ENCODE peak calls at places on chromosomes 12 and 14, in nine cellular contexts. D is endothelial cell of umbilical vein, I is breast epithelium, G is HCT116, U is transverse colon, T is SK-N-SH, Q is suprapubic skin, P is GM12878, A is Panc1. V is an unnamed sample.
A peak's percentile ranks its signal among the peaks of the same experiment; 100 is the strongest.

GRCh38 chr12:96197503-96198272 is 3.5 kb downstream of the ELK3 start:
- DNase-seq in Q (no peak), I (no peak), A (no peak), T (no peak), G (peak; percentile 82), U (no peak), P (no peak), D (peak; percentile 92), V (no peak)

GRCh38 chr12:20495997-20496396 is 127.7 kb downstream of the PDE3A start:
- DNase-seq in U (no peak), T (no peak), D (no peak), G (no peak), I (no peak), Q (no peak), P (no peak), A (no peak), V (no peak)

GRCh38 chr12:45336331-45336730 is 120.4 kb downstream of the ANO6 start:
- DNase-seq in G (no peak), U (no peak), D (peak; percentile 31), P (no peak), A (peak; percentile 35), I (no peak), Q (no peak), T (no peak), V (no peak)

GRCh38 chr14:72603639-72604038 is 290.3 kb downstream of the DPF3 start:
- DNase-seq in G (no peak), D (no peak), I (no peak), U (no peak), P (no peak), Q (no peak), T (no peak), A (no peak), V (no peak)

GRCh38 chr12:67747869-67748760 is 99.6 kb downstream of the DYRK2 start:
- DNase-seq in U (peak; percentile 56), G (peak; percentile 42), Q (no peak), I (no peak), D (no peak), P (no peak), T (no peak), A (no peak), V (no peak)

GRCh38 chr14:90419200-90419599 is 22.4 kb downstream of the CALM1 start:
- DNase-seq in D (peak; percentile 100), G (peak; percentile 47), I (peak; percentile 64), T (no peak), U (peak; percentile 60), Q (peak; percentile 77), A (peak; percentile 76), P (no peak), V (peak; percentile 49)

GRCh38 chr12:105492591-105492990 is 162.1 kb downstream of the C12orf75 start:
- DNase-seq in U (no peak), A (no peak), P (no peak), I (no peak), Q (no peak), D (no peak), G (no peak), T (no peak), V (no peak)

GRCh38 chr14:59314953-59315599 is 126.6 kb downstream of the DAAM1 start:
- DNase-seq in G (no peak), Q (no peak), A (no peak), D (no peak), U (no peak), P (no peak), T (no peak), I (no peak), V (no peak)

GRCh38 chr14:64983439-64984310 is 3.0 kb upstream of the FNTB start:
- DNase-seq in Q (no peak), A (peak; percentile 15), P (no peak), T (peak; percentile 65), D (peak; percentile 76), U (peak; percentile 33), G (peak; percentile 16), I (no peak), V (peak; percentile 43)

DNA sequence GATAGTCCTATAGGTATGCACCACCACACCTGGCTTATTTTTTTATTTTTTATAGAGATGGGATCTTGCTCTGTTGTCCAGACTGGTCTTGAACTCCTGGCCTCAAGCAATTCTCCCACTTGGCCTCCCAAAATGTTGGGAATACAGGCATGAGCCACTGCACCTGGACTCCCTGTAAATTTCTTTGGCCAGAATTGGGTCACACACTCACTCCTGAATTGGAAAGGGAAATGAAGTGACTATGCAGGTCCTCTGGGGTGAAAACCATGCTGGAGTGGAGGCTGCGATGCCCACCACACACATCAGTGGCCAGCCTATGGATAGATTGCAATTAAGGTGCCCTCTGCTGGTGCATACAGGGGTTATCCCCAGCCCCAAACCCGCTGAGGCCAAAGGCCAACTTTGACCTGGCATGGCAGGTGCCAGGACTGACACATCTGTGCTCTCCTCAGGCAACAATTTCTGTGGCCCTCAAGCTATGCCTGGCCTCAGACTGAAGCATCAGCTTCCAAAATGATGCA is 125.6 kb downstream of the SLC38A6 start:
- DNase-seq in Q (no peak), I (no peak), G (no peak), U (no peak), D (no peak), A (no peak), T (peak; percentile 38), P (no peak), V (no peak)
- TF ChIP-seq CTCF in Q (no peak), I (no peak), G (peak; percentile 59), U (no peak), D (peak; percentile 20), A (no peak), T (peak; percentile 42), P (peak; percentile 38), V (no peak)

GRCh38 chr14:51443195-51444018 is 203.4 kb downstream of the TMX1 start:
- DNase-seq in D (peak; percentile 21), I (no peak), G (no peak), U (no peak), Q (no peak), A (no peak), T (no peak), P (no peak), V (no peak)
- TF ChIP-seq POLR2AphosphoS5 in D (no peak), I (no peak), G (no peak), U (no peak), Q (no peak), A (no peak), T (no peak), P (no peak), V (no peak)

DNA sequence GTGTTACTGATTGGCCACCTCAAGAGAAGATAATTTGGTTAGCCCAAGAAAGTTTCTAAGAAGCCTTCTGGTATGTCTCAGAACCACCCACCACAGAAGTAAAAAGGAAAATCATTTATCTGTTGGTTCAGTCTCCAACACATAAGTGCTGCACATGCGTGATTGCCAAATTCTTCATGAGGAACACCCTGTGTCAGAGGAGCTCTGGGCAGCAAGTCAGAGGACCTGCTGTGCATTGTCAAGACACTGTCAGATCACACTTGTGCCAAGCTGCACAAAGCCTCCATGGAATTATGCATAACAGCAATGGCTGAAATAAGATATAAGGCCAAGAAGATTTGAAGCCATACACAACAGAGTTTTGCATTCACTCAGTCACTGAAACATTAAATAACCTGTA is 1304.7 kb upstream of the FLRT2 start:
- DNase-seq in I (no peak), Q (no peak), A (no peak), U (peak; percentile 16), T (no peak), G (no peak), P (no peak), D (no peak), V (no peak)
- H3K4me1 ChIP-seq in I (no peaks in the 10 kb centered on the region), Q (peaks cover 5% of the 10 kb centered on the region), A (no peaks in the 10 kb centered on the region), U (no peaks in the 10 kb centered on the region), T (no peaks in the 10 kb centered on the region), G (no peaks in the 10 kb centered on the region), P (no peaks in the 10 kb centered on the region), D (peaks cover 9% of the 10 kb centered on the region), V (no peaks in the 10 kb centered on the region)

GRCh38 chr12:118528625-118529024 is 152.3 kb downstream of the SUDS3 start:
- DNase-seq in P (no peak), T (no peak), D (no peak), G (no peak), U (no peak), I (no peak), A (no peak), Q (no peak), V (no peak)
- TF ChIP-seq CTCF in P (no peak), T (no peak), D (no peak), G (no peak), U (no peak), I (no peak), A (no peak), Q (no peak), V (no peak)

GRCh38 chr12:111777345-111778045 is 10.8 kb downstream of the ALDH2 start:
- DNase-seq in P (no peak), I (no peak), D (no peak), Q (no peak), A (no peak), U (peak; percentile 82), T (no peak), G (no peak), V (peak; percentile 44)
- TF ChIP-seq POLR2AphosphoS5 in P (no peak), I (no peak), D (no peak), Q (no peak), A (no peak), U (no peak), T (no peak), G (no peak), V (no peak)

GRCh38 chr12:49109631-49110172 is 945 bp downstream of the LMBR1L start:
- DNase-seq in G (no peak), P (no peak), Q (no peak), T (peak; percentile 34), U (no peak), I (no peak), A (no peak), D (peak; percentile 37), V (no peak)

GRCh38 chr12:49104822-49105221 is 5.8 kb downstream of the LMBR1L start:
- DNase-seq in G (no peak), I (no peak), P (no peak), D (no peak), U (no peak), Q (no peak), A (no peak), T (no peak), V (no peak)

GRCh38 chr12:49108958-49109404 is 1.7 kb downstream of the LMBR1L start:
- DNase-seq in D (peak; percentile 33), A (no peak), T (no peak), Q (no peak), I (no peak), U (peak; percentile 76), G (no peak), P (no peak), V (no peak)

GRCh38 chr12:49110191-49111155 is at the start of gene LMBR1L:
- DNase-seq in P (peak; percentile 93), U (peak; percentile 98), D (peak; percentile 98), I (peak; percentile 95), G (peak; percentile 96), T (peak; percentile 97), A (peak; percentile 92), Q (peak; percentile 99), V (peak; percentile 97)

GRCh38 chr12:49105504-49106120 is 5.0 kb downstream of the LMBR1L start:
- DNase-seq in Q (no peak), I (no peak), P (no peak), U (no peak), T (no peak), G (no peak), D (peak; percentile 37), A (no peak), V (no peak)
- H3K4me1 ChIP-seq in Q (peaks cover 53% of the 10 kb centered on the region), I (no peaks in the 10 kb centered on the region), P (peaks cover 13% of the 10 kb centered on the region), U (peaks cover 24% of the 10 kb centered on the region), T (peaks cover 12% of the 10 kb centered on the region), G (peaks cover 23% of the 10 kb centered on the region), D (peaks cover 38% of the 10 kb centered on the region), A (peaks cover 10% of the 10 kb centered on the region), V (no peaks in the 10 kb centered on the region)

GRCh38 chr12:49750027-49750977 is 8.9 kb downstream of the TMBIM6 start:
- DNase-seq in A (no peak), I (no peak), Q (no peak), U (no peak), T (no peak), G (peak; percentile 54), P (peak; percentile 36), D (peak; percentile 43), V (no peak)
- TF ChIP-seq CTCF in A (peak; percentile 5), I (no peak), Q (no peak), U (no peak), T (no peak), G (no peak), P (no peak), D (no peak), V (no peak)